ENCODE peak calls at places on chromosome 18, in four cellular contexts. A is H9, K is suprapubic skin, H is adrenal gland. V is an unnamed sample.

GRCh38 chr18:54162431-54162830 is 62.0 kb downstream of the MBD2 start:
- DNase-seq in A (no peak), K (no peak), H (no peak), V (no peak)

GRCh38 chr18:78918707-78919106 is 60.9 kb upstream of the SALL3 start:
- DNase-seq in A (no peak), K (no peak), H (no peak), V (no peak)

GRCh38 chr18:23499571-23499889 is 3.8 kb upstream of the RMC1 start:
- DNase-seq in A (no peak), K (no peak), H (no peak), V (no peak)

GRCh38 chr18:34932792-34933466 is 108.3 kb upstream of the MAPRE2 start:
- DNase-seq in A (no peak), K (no peak), H (no peak), V (no peak)

GRCh38 chr18:34866739-34867138 is 156.6 kb downstream of the DTNA start:
- DNase-seq in A (no peak), K (no peak), H (no peak), V (no peak)

GRCh38 chr18:3590096-3590655 is 140.2 kb downstream of the TGIF1 start:
- DNase-seq in A (no peak), K (no peak), H (no peak), V (no peak)

GRCh38 chr18:65753520-65753919 is 2.7 kb downstream of the CDH7 start:
- DNase-seq in A (peak; percentile 65), K (no peak), H (no peak), V (no peak)

GRCh38 chr18:24055878-24056277 is 41.3 kb downstream of the TTC39C start:
- DNase-seq in A (no peak), K (no peak), H (no peak), V (no peak)

GRCh38 chr18:48947102-48947501 is 3.7 kb downstream of the SMAD7 start:
- DNase-seq in A (no peak), K (no peak), H (no peak), V (no peak)

GRCh38 chr18:48948112-48949050 is 2.4 kb downstream of the SMAD7 start:
- DNase-seq in A (peak; percentile 37), K (no peak), H (peak; percentile 66), V (no peak)

GRCh38 chr18:48946329-48946835 is 4.4 kb downstream of the SMAD7 start:
- DNase-seq in A (no peak), K (no peak), H (no peak), V (peak; percentile 17)

GRCh38 chr18:48949051-48949605 is 1.6 kb downstream of the SMAD7 start:
- DNase-seq in A (no peak), K (no peak), H (peak; percentile 32), V (no peak)

GRCh38 chr18:48947583-48947982 is 3.2 kb downstream of the SMAD7 start:
- DNase-seq in A (peak; percentile 22), K (no peak), H (peak; percentile 53), V (no peak)
- H3K4me1 ChIP-seq in A (peaks cover 12% of the 10 kb centered on the region), K (peaks cover 66% of the 10 kb centered on the region), H (peaks cover 57% of the 10 kb centered on the region), V (peaks cover 19% of the 10 kb centered on the region)

GRCh38 chr18:49564435-49564834 is 2.6 kb downstream of the LIPG start:
- DNase-seq in A (no peak), K (no peak), H (no peak), V (no peak)

GRCh38 chr18:49565101-49565500 is 3.2 kb downstream of the LIPG start:
- DNase-seq in A (no peak), K (no peak), H (no peak), V (no peak)

GRCh38 chr18:49562481-49563129 is 748 bp downstream of the LIPG start:
- DNase-seq in A (peak; percentile 50), K (no peak), H (no peak), V (no peak)

GRCh38 chr18:49563130-49563540 is 1.3 kb downstream of the LIPG start:
- DNase-seq in A (no peak), K (no peak), H (no peak), V (no peak)

DNA sequence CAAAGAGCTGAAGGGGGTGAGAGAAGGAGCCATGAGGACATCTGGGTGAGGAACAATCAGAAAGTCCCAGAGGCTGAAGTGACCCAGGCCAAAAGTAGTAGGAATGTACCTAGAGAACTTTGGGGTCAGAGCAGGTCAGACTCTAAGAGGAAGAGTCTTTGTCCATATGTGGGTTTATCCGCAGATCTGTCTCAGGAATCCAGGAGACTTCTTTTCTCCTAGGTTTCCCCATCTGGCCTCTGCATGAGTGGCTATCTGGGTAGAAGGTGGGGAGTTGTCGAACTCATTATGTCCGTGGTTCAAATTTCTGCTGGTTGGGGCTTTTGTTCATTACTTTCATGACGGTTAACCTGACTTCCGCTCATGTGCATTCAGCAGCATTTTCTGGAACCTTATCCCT is 1.8 kb downstream of the LIPG start:
- DNase-seq in A (no peak), K (no peak), H (no peak), V (no peak)
- H3K27ac ChIP-seq in A (no peak overlapping the region), K (no peak overlapping the region), H (no peak overlapping the region), V (no peak overlapping the region)

DNA sequence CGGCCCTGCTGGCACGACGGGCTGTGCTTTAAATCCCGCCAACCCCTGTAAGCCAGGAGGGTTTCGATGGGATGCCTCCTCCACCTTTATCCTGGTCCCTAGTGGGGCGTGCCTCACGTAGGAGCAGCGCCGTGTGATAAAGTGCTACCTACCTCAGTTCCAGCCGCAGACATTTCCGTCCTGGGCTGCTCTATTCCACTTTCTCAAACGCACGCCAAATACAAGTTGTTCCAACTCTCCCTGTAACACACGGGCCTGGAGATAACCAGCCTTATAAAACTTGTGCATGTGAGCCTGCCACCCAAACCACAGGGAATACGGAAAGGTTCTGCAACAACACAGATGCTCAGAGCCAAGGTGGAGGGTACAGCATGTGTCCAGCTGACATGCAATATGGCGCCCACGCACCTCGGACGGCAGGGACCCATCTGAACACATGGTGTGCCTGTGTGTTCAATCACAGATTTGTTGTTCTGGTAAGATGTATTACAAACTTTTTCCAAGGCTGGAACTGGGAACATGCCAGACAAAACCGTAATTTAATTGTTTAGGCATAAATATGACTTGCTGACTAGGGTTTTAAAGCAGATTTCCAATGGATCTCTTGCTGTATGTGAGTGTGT is 47.7 kb downstream of the ZNF516 start:
- DNase-seq in A (no peak), K (peak; percentile 59), H (peak; percentile 34), V (peak; percentile 75)
- H3K4me1 ChIP-seq in A (peaks cover 2% of the 10 kb centered on the region), K (peaks cover 78% of the 10 kb centered on the region), H (peaks cover 67% of the 10 kb centered on the region), V (peaks cover 13% of the 10 kb centered on the region)

DNA sequence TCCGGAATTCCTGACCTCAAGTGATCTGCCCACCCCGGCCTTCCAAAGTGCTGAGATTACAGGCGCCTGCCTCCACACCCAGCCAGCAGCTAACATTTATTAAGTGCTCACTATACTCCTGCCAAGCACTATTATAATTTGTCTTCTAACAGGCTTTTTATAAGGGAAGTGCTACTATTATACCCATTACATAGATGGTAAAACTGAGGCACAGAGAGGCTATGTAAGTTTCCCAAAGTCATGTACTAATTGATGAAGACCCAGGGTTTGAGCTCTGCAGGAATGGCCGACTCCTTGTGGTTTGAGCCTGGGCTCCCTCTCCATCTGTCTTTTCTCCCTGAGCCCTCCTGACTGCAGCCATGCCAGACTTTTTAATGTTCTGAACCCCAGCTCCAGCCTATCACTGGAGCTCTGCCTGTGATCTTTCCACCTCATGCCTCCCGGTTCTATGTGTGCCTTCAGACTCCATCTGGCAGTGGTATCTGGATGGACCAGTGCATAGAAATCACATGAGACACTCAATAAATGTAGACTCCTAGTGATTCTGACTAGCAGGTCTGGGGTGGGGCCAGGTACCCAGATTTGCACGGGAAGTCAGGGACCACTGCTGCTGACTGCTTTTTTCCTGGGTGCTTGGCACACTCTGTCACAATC is 197.1 kb downstream of the NEDD4L start:
- DNase-seq in A (no peak), K (no peak), H (no peak), V (no peak)
- H3K27ac ChIP-seq in A (no peak overlapping the region), K (no peak overlapping the region), H (no peak overlapping the region), V (no peak overlapping the region)

DNA sequence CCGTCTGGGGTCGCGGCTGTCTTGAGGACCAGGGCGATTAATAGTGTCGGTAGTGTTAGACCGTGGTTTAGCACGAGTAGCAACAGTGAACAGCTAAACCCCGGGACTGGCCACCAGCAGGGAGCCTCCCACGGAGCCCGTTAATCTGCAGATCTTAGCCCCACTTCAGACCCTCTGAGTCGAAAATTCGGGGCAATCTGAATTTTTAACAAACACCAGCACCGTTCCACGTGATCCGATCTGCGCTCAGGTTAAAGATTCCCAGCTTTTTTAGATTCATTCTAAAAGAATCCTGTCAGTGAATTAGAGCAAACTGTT is 479 bp upstream of the ATP5F1A start:
- DNase-seq in A (no peak), K (no peak), H (no peak), V (no peak)
- H3K4me1 ChIP-seq in A (no peaks in the 10 kb centered on the region), K (peaks cover 34% of the 10 kb centered on the region), H (peaks cover 39% of the 10 kb centered on the region), V (no peaks in the 10 kb centered on the region)

DNA sequence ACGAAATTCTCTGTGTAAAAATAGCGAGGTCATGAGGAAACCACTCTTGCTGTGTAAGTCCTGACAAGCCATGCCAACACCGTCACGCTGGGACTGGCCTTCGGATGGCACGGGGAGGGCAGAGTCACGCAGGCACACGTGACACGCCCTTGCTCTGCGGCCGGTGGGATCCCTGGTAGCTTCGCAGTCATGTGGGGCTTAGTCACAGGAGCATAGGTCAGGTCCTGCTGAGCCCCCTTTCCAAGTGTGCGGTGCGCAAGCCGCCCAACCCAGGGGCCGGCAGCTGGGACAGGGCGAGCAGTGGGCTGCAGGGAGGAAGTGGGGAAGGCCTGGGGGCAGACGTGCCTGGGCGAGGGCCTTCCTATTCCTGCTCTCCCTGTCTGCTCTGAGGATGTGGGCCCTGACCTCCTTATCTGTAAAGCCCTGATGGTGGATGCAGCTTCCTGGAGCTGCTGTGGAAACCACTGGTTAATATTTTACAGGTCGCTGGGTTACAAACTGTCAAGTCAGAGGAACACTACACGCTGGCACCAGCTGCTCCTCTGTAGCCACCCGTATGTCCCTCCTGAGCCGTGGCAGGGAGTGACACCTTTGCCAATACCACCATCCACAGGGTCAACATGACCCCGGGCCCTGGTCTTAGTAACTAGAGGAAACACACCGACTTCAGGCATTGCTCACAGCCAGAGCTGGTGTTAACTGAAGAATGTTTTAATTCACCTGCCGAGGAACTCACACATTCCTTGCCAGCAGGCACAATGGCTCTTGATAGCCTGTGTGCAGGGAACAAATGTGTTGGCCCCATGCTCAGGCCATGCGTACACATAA is 17.8 kb downstream of the MBP start:
- DNase-seq in A (no peak), K (peak; percentile 98), H (peak; percentile 97), V (peak; percentile 83)
- H3K27ac ChIP-seq in A (no peak overlapping the region), K (peak overlapping the region; percentile 90), H (peak overlapping the region; percentile 66), V (peak overlapping the region; percentile 87)